ENCODE peak calls at places on chromosome 16, in eight cellular contexts. R, D, C, S, Y, H, N and B are unnamed samples.
A peak's percentile ranks its signal among the peaks of the same experiment; 100 is the strongest.

GRCh38 chr16:86464044-86464443 is 46.3 kb upstream of the FOXF1 start:
- DNase-seq in R (no peak), D (no peak), C (no peak), S (no peak), Y (no peak), H (no peak), N (no peak), B (no peak)

GRCh38 chr16:31453255-31454204 is 5.8 kb upstream of the ARMC5 start:
- DNase-seq in R (peak; percentile 69), D (no peak), C (no peak), S (no peak), Y (peak; percentile 75), H (peak; percentile 65), N (no peak), B (no peak)

GRCh38 chr16:6081320-6081976 is 983.9 kb upstream of the EEF2KMT start:
- DNase-seq in R (no peak), D (no peak), C (no peak), S (peak; percentile 57), Y (peak; percentile 20), H (peak; percentile 37), N (peak; percentile 15), B (no peak)

GRCh38 chr16:12131755-12132154 is 155.2 kb downstream of the SNX29 start:
- DNase-seq in R (no peak), D (no peak), C (no peak), S (no peak), Y (no peak), H (no peak), N (no peak), B (no peak)

GRCh38 chr16:35598696-35599332 is 2139.4 kb downstream of the TP53TG3F start:
- DNase-seq in R (no peak), D (peak; percentile 74), C (no peak), S (no peak), Y (no peak), H (no peak), N (no peak), B (no peak)

GRCh38 chr16:54822502-54823291 is 108.0 kb upstream of the IRX5 start:
- DNase-seq in R (no peak), D (no peak), C (no peak), S (no peak), Y (no peak), H (no peak), N (no peak), B (no peak)

GRCh38 chr16:27511657-27512056 is 38.1 kb downstream of the GTF3C1 start:
- DNase-seq in R (no peak), D (no peak), C (no peak), S (no peak), Y (no peak), H (no peak), N (no peak), B (no peak)

GRCh38 chr16:67526149-67526732 is 2.4 kb upstream of the RIPOR1 start:
- DNase-seq in R (no peak), D (no peak), C (no peak), S (no peak), Y (no peak), H (no peak), N (no peak), B (no peak)

GRCh38 chr16:85570735-85571562 is 42.2 kb upstream of the GSE1 start:
- DNase-seq in R (no peak), D (no peak), C (peak; percentile 77), S (no peak), Y (no peak), H (peak; percentile 58), N (no peak), B (peak; percentile 49)

GRCh38 chr16:2966043-2966802 is 2.1 kb downstream of the KREMEN2 start:
- DNase-seq in R (no peak), D (no peak), C (no peak), S (no peak), Y (no peak), H (peak; percentile 8), N (no peak), B (no peak)
- H3K4me3 ChIP-seq in R (peak overlapping the region; percentile 36), D (peak overlapping the region; percentile 22), C (no peak overlapping the region), S (no peak overlapping the region), Y (no peak overlapping the region), H (peak overlapping the region; percentile 20), N (no peak overlapping the region), B (peak overlapping the region; percentile 7)

DNA sequence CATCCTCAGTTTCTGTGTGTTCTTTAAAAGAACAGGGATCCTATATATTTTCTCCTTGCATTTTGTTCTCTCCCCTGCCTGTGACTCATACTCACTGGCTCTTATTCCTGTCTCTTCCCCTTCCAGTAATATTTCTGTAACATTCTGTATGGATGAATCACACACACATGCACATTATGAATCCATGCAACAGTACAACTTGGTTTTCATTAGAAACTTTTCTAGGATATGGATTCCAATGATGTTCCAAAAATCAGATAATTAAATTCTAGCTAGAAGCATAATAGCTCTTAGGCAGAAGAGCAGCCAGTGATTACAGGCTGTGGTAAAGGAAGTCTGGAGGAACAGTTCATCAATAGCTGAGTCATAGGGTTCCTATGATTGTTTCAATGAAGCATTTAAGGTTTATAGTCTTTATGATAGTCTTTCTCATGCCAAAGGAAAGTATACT is 119.6 kb upstream of the PMFBP1 start:
- DNase-seq in R (no peak), D (no peak), C (no peak), S (no peak), Y (peak; percentile 28), H (no peak), N (no peak), B (no peak)
- TF ChIP-seq POLR2AphosphoS5 in R (no peak), D (no peak), C (no peak), S (peak; percentile 72), Y (no peak), H (no peak), N (no peak), B (no peak)

GRCh38 chr16:49085689-49086088 is 195.9 kb downstream of the CBLN1 start:
- DNase-seq in R (no peak), D (peak; percentile 45), C (no peak), S (no peak), Y (no peak), H (no peak), N (no peak), B (no peak)
- TF ChIP-seq EP300 in R (no peak), D (no peak), C (no peak), S (no peak), Y (no peak), H (no peak), N (no peak), B (no peak)

DNA sequence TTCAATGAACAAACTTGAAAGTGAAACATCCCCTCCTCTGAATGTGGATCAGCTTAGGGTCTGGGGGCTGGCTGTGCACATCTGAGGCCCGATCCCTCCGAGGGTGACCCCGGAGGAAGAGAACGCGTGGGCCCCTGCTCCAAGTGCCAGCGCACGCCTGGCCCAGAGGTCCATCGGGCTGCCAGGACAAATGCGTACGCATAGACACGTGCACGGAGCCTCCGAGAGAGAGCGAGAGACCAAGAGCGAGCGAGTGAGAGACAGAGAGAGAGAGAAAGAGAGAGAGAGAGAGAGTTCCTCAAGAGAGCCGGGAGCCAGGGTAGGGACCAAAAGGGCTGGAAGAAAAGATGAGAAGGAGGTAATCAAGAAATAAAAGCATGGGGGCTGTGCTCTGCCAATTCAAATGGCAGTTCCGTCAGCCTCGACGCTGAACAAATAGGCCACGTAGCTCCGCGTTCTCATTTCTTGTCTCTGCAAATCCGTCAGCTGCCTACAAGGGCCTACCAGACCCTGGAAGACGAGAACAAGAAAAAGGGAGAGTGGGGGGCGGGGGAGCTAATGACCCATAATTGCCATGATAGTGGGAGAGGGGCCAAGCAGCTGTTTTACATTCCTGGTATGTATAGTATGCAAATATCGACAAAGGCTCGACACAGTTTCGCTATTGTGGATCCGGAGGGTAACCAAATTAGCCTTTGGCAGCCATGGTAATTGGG is 435.3 kb upstream of the ZFHX3 start:
- DNase-seq in R (no peak), D (no peak), C (no peak), S (no peak), Y (no peak), H (no peak), N (peak; percentile 68), B (no peak)
- H3K4me3 ChIP-seq in R (no peak overlapping the region), D (no peak overlapping the region), C (no peak overlapping the region), S (no peak overlapping the region), Y (no peak overlapping the region), H (no peak overlapping the region), N (peak overlapping the region; percentile 12), B (no peak overlapping the region)

GRCh38 chr16:74305978-74306784 is 9.6 kb downstream of the PSMD7 start:
- DNase-seq in R (peak; percentile 3), D (no peak), C (no peak), S (no peak), Y (no peak), H (no peak), N (no peak), B (no peak)
- TF ChIP-seq POLR2AphosphoS5 in R (no peak), D (no peak), C (peak; percentile 23), S (peak; percentile 10), Y (peak; percentile 39), H (no peak), N (peak; percentile 37), B (no peak)

GRCh38 chr16:52257534-52257933 is 289.4 kb downstream of the TOX3 start:
- DNase-seq in R (no peak), D (no peak), C (no peak), S (no peak), Y (no peak), H (no peak), N (no peak), B (no peak)
- TF ChIP-seq EP300 in R (no peak), D (no peak), C (no peak), S (no peak), Y (no peak), H (no peak), N (no peak), B (no peak)

DNA sequence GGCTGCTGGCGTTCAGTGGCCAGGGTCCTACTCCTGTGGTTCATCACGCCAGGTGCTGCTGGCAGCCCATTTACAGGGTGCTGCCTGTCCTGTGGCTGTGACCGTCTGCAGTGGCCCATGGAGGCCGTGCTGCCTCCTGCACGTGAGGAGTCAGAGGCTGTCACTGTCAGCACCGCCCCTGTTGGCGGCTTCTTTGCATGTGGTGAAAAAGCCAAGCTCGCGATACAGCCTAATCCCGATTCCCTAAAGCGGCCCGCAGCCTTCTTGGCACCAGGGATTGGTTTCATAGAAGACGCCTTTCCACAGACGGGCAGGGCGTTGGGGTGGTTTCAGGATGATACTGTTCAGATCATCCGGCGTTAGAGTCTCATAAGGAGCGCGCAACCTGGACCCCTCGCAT is 35.3 kb downstream of the RAB11FIP3 start:
- DNase-seq in R (no peak), D (no peak), C (no peak), S (no peak), Y (no peak), H (no peak), N (no peak), B (no peak)
- H3K4me3 ChIP-seq in R (no peak overlapping the region), D (no peak overlapping the region), C (no peak overlapping the region), S (no peak overlapping the region), Y (no peak overlapping the region), H (no peak overlapping the region), N (no peak overlapping the region), B (no peak overlapping the region)

GRCh38 chr16:84718-85452 is 6.9 kb downstream of the MPG start:
- DNase-seq in R (no peak), D (no peak), C (peak; percentile 65), S (no peak), Y (no peak), H (peak; percentile 34), N (no peak), B (peak; percentile 53)
- TF ChIP-seq POLR2AphosphoS5 in R (no peak), D (peak; percentile 65), C (no peak), S (peak; percentile 61), Y (no peak), H (no peak), N (no peak), B (peak; percentile 35)